ENCODE peak calls at places on chromosome 11, in ten cellular contexts. One of them, this sample, is unnamed.

GRCh38 chr11:113440816-113441215 is 34.4 kb downstream of the DRD2 start:
- DNase-seq in esophagus muscularis mucosa: no peak
- DNase-seq in prostate gland: no peak
- DNase-seq in lower lobe of right lung: no peak
- DNase-seq in IMR-90: no peak
- DNase-seq in mucosa of descending colon: no peak
- DNase-seq in left ventricle myocardium inferior: no peak
- DNase-seq in transverse colon: no peak
- DNase-seq in astrocyte: no peak
- DNase-seq in fibroblast of villous mesenchyme: no peak
- DNase-seq in this sample: no peak

GRCh38 chr11:1742371-1742770 is 8.0 kb downstream of the IFITM10 start:
- DNase-seq in esophagus muscularis mucosa: no peak
- DNase-seq in prostate gland: no peak
- DNase-seq in lower lobe of right lung: no peak
- DNase-seq in IMR-90: no peak
- DNase-seq in mucosa of descending colon: no peak
- DNase-seq in left ventricle myocardium inferior: no peak
- DNase-seq in transverse colon: peak; percentile 3
- DNase-seq in astrocyte: no peak
- DNase-seq in fibroblast of villous mesenchyme: no peak
- DNase-seq in this sample: no peak

GRCh38 chr11:59615132-59615636 is 390 bp downstream of the OSBP start:
- DNase-seq in esophagus muscularis mucosa: no peak
- DNase-seq in prostate gland: peak; percentile 43
- DNase-seq in lower lobe of right lung: peak; percentile 83
- DNase-seq in IMR-90: no peak
- DNase-seq in mucosa of descending colon: peak; percentile 77
- DNase-seq in left ventricle myocardium inferior: peak; percentile 30
- DNase-seq in transverse colon: peak; percentile 77
- DNase-seq in astrocyte: no peak
- DNase-seq in fibroblast of villous mesenchyme: no peak
- DNase-seq in this sample: no peak

GRCh38 chr11:32312206-32312817 is 123.0 kb downstream of the WT1 start:
- DNase-seq in esophagus muscularis mucosa: no peak
- DNase-seq in prostate gland: no peak
- DNase-seq in lower lobe of right lung: no peak
- DNase-seq in IMR-90: peak; percentile 37
- DNase-seq in mucosa of descending colon: no peak
- DNase-seq in left ventricle myocardium inferior: no peak
- DNase-seq in transverse colon: no peak
- DNase-seq in astrocyte: peak; percentile 38
- DNase-seq in fibroblast of villous mesenchyme: peak; percentile 55
- DNase-seq in this sample: peak; percentile 85

GRCh38 chr11:986270-986951 is 50.1 kb downstream of the MUC6 start:
- DNase-seq in esophagus muscularis mucosa: no peak
- DNase-seq in prostate gland: peak; percentile 81
- DNase-seq in lower lobe of right lung: peak; percentile 86
- DNase-seq in IMR-90: no peak
- DNase-seq in mucosa of descending colon: no peak
- DNase-seq in left ventricle myocardium inferior: no peak
- DNase-seq in transverse colon: no peak
- DNase-seq in astrocyte: no peak
- DNase-seq in fibroblast of villous mesenchyme: no peak
- DNase-seq in this sample: no peak

GRCh38 chr11:30284836-30285235 is 38.1 kb upstream of the ARL14EP start:
- DNase-seq in esophagus muscularis mucosa: no peak
- DNase-seq in prostate gland: no peak
- DNase-seq in lower lobe of right lung: no peak
- DNase-seq in IMR-90: no peak
- DNase-seq in mucosa of descending colon: no peak
- DNase-seq in left ventricle myocardium inferior: no peak
- DNase-seq in transverse colon: no peak
- DNase-seq in astrocyte: no peak
- DNase-seq in fibroblast of villous mesenchyme: no peak
- DNase-seq in this sample: no peak

GRCh38 chr11:125591659-125592304 is 870 bp upstream of the STT3A start:
- DNase-seq in esophagus muscularis mucosa: no peak
- DNase-seq in prostate gland: peak; percentile 22
- DNase-seq in lower lobe of right lung: peak; percentile 59
- DNase-seq in IMR-90: peak; percentile 13
- DNase-seq in mucosa of descending colon: peak; percentile 66
- DNase-seq in left ventricle myocardium inferior: peak; percentile 20
- DNase-seq in transverse colon: peak; percentile 37
- DNase-seq in astrocyte: peak; percentile 16
- DNase-seq in fibroblast of villous mesenchyme: peak; percentile 38
- DNase-seq in this sample: peak; percentile 50

GRCh38 chr11:75264971-75265370 is 24.4 kb downstream of the TPBGL start:
- DNase-seq in esophagus muscularis mucosa: no peak
- DNase-seq in prostate gland: no peak
- DNase-seq in lower lobe of right lung: peak; percentile 38
- DNase-seq in IMR-90: no peak
- DNase-seq in mucosa of descending colon: no peak
- DNase-seq in left ventricle myocardium inferior: no peak
- DNase-seq in transverse colon: peak; percentile 3
- DNase-seq in astrocyte: no peak
- DNase-seq in fibroblast of villous mesenchyme: no peak
- DNase-seq in this sample: no peak

GRCh38 chr11:12587333-12587997 is 86.8 kb upstream of the TEAD1 start:
- DNase-seq in esophagus muscularis mucosa: no peak
- DNase-seq in prostate gland: no peak
- DNase-seq in lower lobe of right lung: no peak
- DNase-seq in IMR-90: peak; percentile 71
- DNase-seq in mucosa of descending colon: no peak
- DNase-seq in left ventricle myocardium inferior: no peak
- DNase-seq in transverse colon: no peak
- DNase-seq in astrocyte: peak; percentile 83
- DNase-seq in fibroblast of villous mesenchyme: peak; percentile 54
- DNase-seq in this sample: peak; percentile 54

GRCh38 chr11:11263238-11264030 is 89.6 kb downstream of the CSNK2A3 start:
- DNase-seq in esophagus muscularis mucosa: no peak
- DNase-seq in prostate gland: peak; percentile 24
- DNase-seq in lower lobe of right lung: no peak
- DNase-seq in IMR-90: peak; percentile 7
- DNase-seq in mucosa of descending colon: no peak
- DNase-seq in left ventricle myocardium inferior: no peak
- DNase-seq in transverse colon: no peak
- DNase-seq in astrocyte: no peak
- DNase-seq in fibroblast of villous mesenchyme: no peak
- DNase-seq in this sample: no peak

GRCh38 chr11:70470127-70470526 is 71.8 kb downstream of the CTTN start:
- DNase-seq in esophagus muscularis mucosa: no peak
- DNase-seq in prostate gland: no peak
- DNase-seq in lower lobe of right lung: no peak
- DNase-seq in IMR-90: peak; percentile 46
- DNase-seq in mucosa of descending colon: no peak
- DNase-seq in left ventricle myocardium inferior: no peak
- DNase-seq in transverse colon: no peak
- DNase-seq in astrocyte: peak; percentile 78
- DNase-seq in fibroblast of villous mesenchyme: peak; percentile 73
- DNase-seq in this sample: peak; percentile 66

GRCh38 chr11:123407124-123407995 is 22.7 kb upstream of the GRAMD1B start:
- DNase-seq in esophagus muscularis mucosa: no peak
- DNase-seq in prostate gland: peak; percentile 68
- DNase-seq in lower lobe of right lung: no peak
- DNase-seq in IMR-90: peak; percentile 78
- DNase-seq in mucosa of descending colon: peak; percentile 63
- DNase-seq in left ventricle myocardium inferior: peak; percentile 43
- DNase-seq in transverse colon: peak; percentile 79
- DNase-seq in astrocyte: peak; percentile 47
- DNase-seq in fibroblast of villous mesenchyme: peak; percentile 59
- DNase-seq in this sample: peak; percentile 80
- H3K4me3 ChIP-seq in esophagus muscularis mucosa: no peak overlapping the region
- H3K4me3 ChIP-seq in prostate gland: no peak overlapping the region
- H3K4me3 ChIP-seq in lower lobe of right lung: no peak overlapping the region
- H3K4me3 ChIP-seq in IMR-90: no peak overlapping the region
- H3K4me3 ChIP-seq in mucosa of descending colon: no peak overlapping the region
- H3K4me3 ChIP-seq in left ventricle myocardium inferior: peak overlapping the region; percentile 17
- H3K4me3 ChIP-seq in transverse colon: no peak overlapping the region
- H3K4me3 ChIP-seq in astrocyte: no peak overlapping the region
- H3K4me3 ChIP-seq in fibroblast of villous mesenchyme: no peak overlapping the region
- H3K4me3 ChIP-seq in this sample: no peak overlapping the region

GRCh38 chr11:8757047-8757446 is 74.5 kb downstream of the RPL27A start:
- DNase-seq in esophagus muscularis mucosa: no peak
- DNase-seq in prostate gland: no peak
- DNase-seq in lower lobe of right lung: no peak
- DNase-seq in IMR-90: peak; percentile 57
- DNase-seq in mucosa of descending colon: no peak
- DNase-seq in left ventricle myocardium inferior: no peak
- DNase-seq in transverse colon: no peak
- DNase-seq in astrocyte: peak; percentile 71
- DNase-seq in fibroblast of villous mesenchyme: no peak
- DNase-seq in this sample: peak; percentile 43

GRCh38 chr11:8756201-8756600 is 73.6 kb downstream of the RPL27A start:
- DNase-seq in esophagus muscularis mucosa: no peak
- DNase-seq in prostate gland: no peak
- DNase-seq in lower lobe of right lung: no peak
- DNase-seq in IMR-90: peak; percentile 78
- DNase-seq in mucosa of descending colon: no peak
- DNase-seq in left ventricle myocardium inferior: no peak
- DNase-seq in transverse colon: no peak
- DNase-seq in astrocyte: no peak
- DNase-seq in fibroblast of villous mesenchyme: no peak
- DNase-seq in this sample: peak; percentile 61

GRCh38 chr11:8757533-8757932 is 74.9 kb downstream of the RPL27A start:
- DNase-seq in esophagus muscularis mucosa: no peak
- DNase-seq in prostate gland: no peak
- DNase-seq in lower lobe of right lung: no peak
- DNase-seq in IMR-90: no peak
- DNase-seq in mucosa of descending colon: no peak
- DNase-seq in left ventricle myocardium inferior: no peak
- DNase-seq in transverse colon: no peak
- DNase-seq in astrocyte: no peak
- DNase-seq in fibroblast of villous mesenchyme: no peak
- DNase-seq in this sample: no peak

GRCh38 chr11:8758619-8759169 is 76.1 kb downstream of the RPL27A start:
- DNase-seq in esophagus muscularis mucosa: no peak
- DNase-seq in prostate gland: no peak
- DNase-seq in lower lobe of right lung: no peak
- DNase-seq in IMR-90: no peak
- DNase-seq in mucosa of descending colon: no peak
- DNase-seq in left ventricle myocardium inferior: no peak
- DNase-seq in transverse colon: no peak
- DNase-seq in astrocyte: no peak
- DNase-seq in fibroblast of villous mesenchyme: no peak
- DNase-seq in this sample: no peak

DNA sequence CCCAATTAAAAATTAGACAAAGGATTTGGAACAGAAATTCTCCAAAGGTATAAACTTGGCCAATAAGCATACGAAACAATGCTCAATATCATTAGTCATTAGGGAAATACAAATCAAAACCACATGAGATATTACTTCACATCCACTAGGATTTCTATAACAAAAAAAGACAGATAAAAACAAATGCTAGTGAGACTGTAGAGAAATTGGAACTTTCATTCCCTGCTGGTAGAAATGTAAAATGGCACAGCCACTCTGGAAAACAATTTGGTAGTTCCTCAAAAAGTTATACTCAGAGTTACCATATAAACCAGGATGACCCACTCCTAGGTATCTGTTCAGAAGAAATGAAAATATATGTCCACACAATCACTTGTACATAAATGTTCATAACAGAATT is 71.6 kb downstream of the RPL27A start:
- DNase-seq in esophagus muscularis mucosa: no peak
- DNase-seq in prostate gland: no peak
- DNase-seq in lower lobe of right lung: no peak
- DNase-seq in IMR-90: no peak
- DNase-seq in mucosa of descending colon: no peak
- DNase-seq in left ventricle myocardium inferior: no peak
- DNase-seq in transverse colon: no peak
- DNase-seq in astrocyte: no peak
- DNase-seq in fibroblast of villous mesenchyme: peak; percentile 34
- DNase-seq in this sample: peak; percentile 76
- TF ChIP-seq CTCF in esophagus muscularis mucosa: peak; percentile 47
- TF ChIP-seq CTCF in prostate gland: no peak
- TF ChIP-seq CTCF in lower lobe of right lung: no peak
- TF ChIP-seq CTCF in IMR-90: no peak
- TF ChIP-seq CTCF in mucosa of descending colon: no peak
- TF ChIP-seq CTCF in left ventricle myocardium inferior: peak; percentile 16
- TF ChIP-seq CTCF in transverse colon: peak; percentile 21
- TF ChIP-seq CTCF in astrocyte: peak; percentile 14
- TF ChIP-seq CTCF in fibroblast of villous mesenchyme: peak; percentile 35
- TF ChIP-seq CTCF in this sample: peak; percentile 58

GRCh38 chr11:103862049-103862826 is 174.2 kb upstream of the DDI1 start:
- DNase-seq in esophagus muscularis mucosa: no peak
- DNase-seq in prostate gland: no peak
- DNase-seq in lower lobe of right lung: no peak
- DNase-seq in IMR-90: no peak
- DNase-seq in mucosa of descending colon: no peak
- DNase-seq in left ventricle myocardium inferior: no peak
- DNase-seq in transverse colon: no peak
- DNase-seq in astrocyte: no peak
- DNase-seq in fibroblast of villous mesenchyme: no peak
- DNase-seq in this sample: no peak

GRCh38 chr11:103863497-103863896 is 172.9 kb upstream of the DDI1 start:
- DNase-seq in esophagus muscularis mucosa: no peak
- DNase-seq in prostate gland: no peak
- DNase-seq in lower lobe of right lung: no peak
- DNase-seq in IMR-90: peak; percentile 82
- DNase-seq in mucosa of descending colon: no peak
- DNase-seq in left ventricle myocardium inferior: no peak
- DNase-seq in transverse colon: no peak
- DNase-seq in astrocyte: peak; percentile 48
- DNase-seq in fibroblast of villous mesenchyme: peak; percentile 47
- DNase-seq in this sample: peak; percentile 69

GRCh38 chr11:103867481-103867880 is 169.0 kb upstream of the DDI1 start:
- DNase-seq in esophagus muscularis mucosa: no peak
- DNase-seq in prostate gland: no peak
- DNase-seq in lower lobe of right lung: no peak
- DNase-seq in IMR-90: no peak
- DNase-seq in mucosa of descending colon: no peak
- DNase-seq in left ventricle myocardium inferior: no peak
- DNase-seq in transverse colon: no peak
- DNase-seq in astrocyte: no peak
- DNase-seq in fibroblast of villous mesenchyme: no peak
- DNase-seq in this sample: no peak

DNA sequence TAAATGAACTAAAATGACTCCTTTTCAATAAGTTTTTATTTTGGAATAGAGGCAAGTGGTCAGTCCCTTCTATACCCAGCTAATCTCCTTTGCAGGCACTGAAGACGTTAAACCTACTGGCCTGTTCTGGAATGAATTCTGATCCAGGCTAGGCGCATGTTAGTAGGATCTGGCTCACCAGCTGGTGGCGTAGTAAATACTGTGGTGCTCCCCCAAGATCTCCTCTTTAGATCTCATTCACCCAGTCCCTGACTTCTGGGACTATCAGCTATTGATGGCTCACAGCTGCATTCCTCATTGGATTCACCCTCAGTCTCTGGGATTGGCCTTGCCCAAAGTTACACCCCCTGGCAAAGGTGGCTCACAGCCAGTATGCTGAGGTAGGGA is 173.6 kb upstream of the DDI1 start:
- DNase-seq in esophagus muscularis mucosa: no peak
- DNase-seq in prostate gland: no peak
- DNase-seq in lower lobe of right lung: no peak
- DNase-seq in IMR-90: no peak
- DNase-seq in mucosa of descending colon: no peak
- DNase-seq in left ventricle myocardium inferior: no peak
- DNase-seq in transverse colon: no peak
- DNase-seq in astrocyte: no peak
- DNase-seq in fibroblast of villous mesenchyme: no peak
- DNase-seq in this sample: no peak
- H3K4me3 ChIP-seq in esophagus muscularis mucosa: no peak overlapping the region
- H3K4me3 ChIP-seq in prostate gland: no peak overlapping the region
- H3K4me3 ChIP-seq in lower lobe of right lung: no peak overlapping the region
- H3K4me3 ChIP-seq in IMR-90: no peak overlapping the region
- H3K4me3 ChIP-seq in mucosa of descending colon: no peak overlapping the region
- H3K4me3 ChIP-seq in left ventricle myocardium inferior: no peak overlapping the region
- H3K4me3 ChIP-seq in transverse colon: no peak overlapping the region
- H3K4me3 ChIP-seq in astrocyte: no peak overlapping the region
- H3K4me3 ChIP-seq in fibroblast of villous mesenchyme: no peak overlapping the region
- H3K4me3 ChIP-seq in this sample: no peak overlapping the region

GRCh38 chr11:92969293-92969633 is 188 bp upstream of the MTNR1B start:
- DNase-seq in esophagus muscularis mucosa: no peak
- DNase-seq in prostate gland: no peak
- DNase-seq in lower lobe of right lung: no peak
- DNase-seq in IMR-90: no peak
- DNase-seq in mucosa of descending colon: no peak
- DNase-seq in left ventricle myocardium inferior: no peak
- DNase-seq in transverse colon: no peak
- DNase-seq in astrocyte: no peak
- DNase-seq in fibroblast of villous mesenchyme: no peak
- DNase-seq in this sample: no peak
- TF ChIP-seq CTCF in esophagus muscularis mucosa: no peak
- TF ChIP-seq CTCF in prostate gland: no peak
- TF ChIP-seq CTCF in lower lobe of right lung: no peak
- TF ChIP-seq CTCF in IMR-90: no peak
- TF ChIP-seq CTCF in mucosa of descending colon: no peak
- TF ChIP-seq CTCF in left ventricle myocardium inferior: no peak
- TF ChIP-seq CTCF in transverse colon: no peak
- TF ChIP-seq CTCF in astrocyte: no peak
- TF ChIP-seq CTCF in fibroblast of villous mesenchyme: no peak
- TF ChIP-seq CTCF in this sample: no peak